ENCODE peak calls at places on chromosomes 7 and 10, in nine cellular contexts. K is ELR; V is GM04503; D is NCI-H2029 treated with DMSO at 0.1 percent for 48 hours; U is activated CD4-positive, alpha-beta T cell treated with anti-CD3 and anti-CD28 coated beads, Interleukin-2, amount 50 U/mL, for 1 hour; Y is activated T-cell treated with anti-CD3 and anti-CD28 coated beads, Interleukin-2, amount 50 U/mL, for 24 hours; G is GDM1; H is smooth muscle cell of the brain vasculature; R is hippocampal formation. Q is an unnamed sample.

GRCh38 chr7:81956520-81956919 is 186.7 kb upstream of the HGF start:
- DNase-seq in U (no peak), D (peak), Y (no peak), G (peak), H (peak), V (peak), R (peak), K (peak), Q (peak)

GRCh38 chr10:114044251-114045070 is 795 bp downstream of the ADRB1 start:
- DNase-seq in H (no peak), G (no peak), D (no peak), U (no peak), K (no peak), Y (peak), V (no peak), R (no peak), Q (no peak)

GRCh38 chr7:123494193-123494796 is 40.1 kb downstream of the IQUB start:
- DNase-seq in V (no peak), K (peak), D (peak), Y (no peak), R (peak), U (peak), G (no peak), H (peak), Q (no peak)

GRCh38 chr7:36214608-36215016 is 61.6 kb downstream of the EEPD1 start:
- DNase-seq in R (no peak), V (no peak), Y (no peak), G (no peak), D (no peak), H (no peak), K (no peak), U (no peak), Q (no peak)

GRCh38 chr10:30467939-30468338 is 34.0 kb downstream of the MAP3K8 start:
- DNase-seq in G (peak), K (no peak), H (no peak), D (no peak), Y (no peak), V (no peak), U (no peak), R (peak), Q (no peak)

GRCh38 chr7:101681170-101682007 is 52.3 kb upstream of the MYL10 start:
- DNase-seq in H (no peak), G (peak), Y (no peak), U (no peak), D (no peak), K (peak), R (peak), V (peak), Q (peak)

GRCh38 chr10:12448729-12449391 is 99.5 kb downstream of the CAMK1D start:
- DNase-seq in H (peak), K (peak), R (no peak), U (peak), V (peak), D (peak), G (peak), Y (peak), Q (no peak)

GRCh38 chr10:132942101-132942739 is at the start of gene CFAP46:
- DNase-seq in G (no peak), K (peak), Y (peak), R (no peak), V (no peak), D (no peak), U (no peak), H (no peak), Q (peak)

GRCh38 chr7:46742608-46743000 is 821.5 kb upstream of the IGFBP3 start:
- DNase-seq in D (no peak), V (no peak), H (no peak), U (no peak), R (no peak), G (no peak), Y (no peak), K (no peak), Q (no peak)

GRCh38 chr10:128220011-128220410 is 93.8 kb upstream of the MKI67 start:
- DNase-seq in U (no peak), K (no peak), R (no peak), D (no peak), G (no peak), V (no peak), Y (no peak), H (no peak), Q (no peak)

GRCh38 chr7:506391-506831 is 13.2 kb downstream of the PDGFA start:
- DNase-seq in K (no peak), H (no peak), U (no peak), D (no peak), V (no peak), Y (no peak), G (no peak), R (no peak), Q (peak)

GRCh38 chr7:155861480-155861868 is 49.2 kb upstream of the SHH start:
- DNase-seq in G (no peak), H (no peak), K (no peak), V (no peak), U (no peak), D (no peak), R (no peak), Y (no peak), Q (no peak)

GRCh38 chr7:55206235-55207029 is 158.7 kb upstream of the LANCL2 start:
- DNase-seq in U (no peak), K (peak), R (no peak), Y (no peak), D (no peak), G (no peak), V (no peak), H (peak), Q (no peak)

GRCh38 chr7:1979591-1980560 is 252.9 kb downstream of the MAD1L1 start:
- DNase-seq in V (no peak), H (no peak), Y (no peak), K (no peak), G (no peak), D (no peak), R (no peak), U (no peak), Q (peak)

GRCh38 chr7:154913645-154914579 is 89.0 kb downstream of the PAXIP1 start:
- DNase-seq in R (peak), U (peak), Y (peak), H (peak), V (peak), G (peak), K (peak), D (peak), Q (peak)

GRCh38 chr10:52071814-52072213 is 242.3 kb upstream of the DKK1 start:
- DNase-seq in V (no peak), G (no peak), H (no peak), K (no peak), D (no peak), U (no peak), R (no peak), Y (no peak), Q (no peak)

GRCh38 chr10:72344932-72345331 is 9.8 kb downstream of the DNAJB12 start:
- DNase-seq in G (peak), R (no peak), U (no peak), D (no peak), K (no peak), H (no peak), V (no peak), Y (peak), Q (no peak)

GRCh38 chr7:24978837-24979469 is 1.0 kb downstream of the OSBPL3 start:
- DNase-seq in V (no peak), G (no peak), R (no peak), Y (peak), D (no peak), K (no peak), U (peak), H (no peak), Q (no peak)

GRCh38 chr7:137874390-137874789 is 27.6 kb upstream of the DGKI start:
- DNase-seq in G (no peak), Y (no peak), V (peak), D (no peak), H (peak), R (no peak), U (no peak), K (peak), Q (no peak)

Q was measured in posterior cingulate gyrus.